ENCODE peak calls at places on chromosomes 12 and 14, in seven cellular contexts. Y, D, F, W, E, L and G are unnamed samples.

GRCh38 chr14:74756326-74756725 is 6.8 kb upstream of the YLPM1 start:
- DNase-seq in F (no peak), Y (no peak), W (no peak), D (no peak), E (no peak), L (no peak), G (no peak)

GRCh38 chr12:123050913-123051312 is 70.4 kb downstream of the ARL6IP4 start:
- DNase-seq in L (no peak), D (no peak), F (no peak), Y (no peak), W (no peak), E (no peak), G (no peak)

GRCh38 chr12:124273630-124274029 is 21.3 kb upstream of the RFLNA start:
- DNase-seq in D (peak; percentile 37), F (no peak), Y (peak; percentile 53), L (no peak), W (peak; percentile 38), E (peak; percentile 78), G (no peak)

GRCh38 chr14:44820230-44820964 is 141.3 kb downstream of the KLHL28 start:
- DNase-seq in D (no peak), W (no peak), E (no peak), L (no peak), Y (no peak), F (no peak), G (no peak)

GRCh38 chr14:96792003-96792402 is 5.2 kb upstream of the VRK1 start:
- DNase-seq in F (no peak), Y (peak; percentile 74), L (no peak), D (no peak), E (no peak), W (no peak), G (no peak)

GRCh38 chr14:60327447-60328331 is 78.7 kb downstream of the PPM1A start:
- DNase-seq in Y (peak; percentile 47), W (no peak), D (no peak), E (peak; percentile 74), L (peak; percentile 21), F (no peak), G (no peak)

GRCh38 chr12:67782573-67782972 is 134.0 kb downstream of the DYRK2 start:
- DNase-seq in D (no peak), Y (no peak), W (no peak), E (no peak), F (no peak), L (no peak), G (no peak)

GRCh38 chr12:69214169-69214568 is 25.2 kb upstream of the CPSF6 start:
- DNase-seq in D (no peak), F (no peak), E (no peak), L (no peak), W (no peak), Y (no peak), G (no peak)

GRCh38 chr12:26523708-26524150 is 309.3 kb downstream of the ITPR2 start:
- DNase-seq in W (no peak), F (peak; percentile 81), E (no peak), Y (no peak), L (no peak), D (peak; percentile 85), G (no peak)

GRCh38 chr12:20367731-20368652 is at the start of gene PDE3A:
- DNase-seq in F (no peak), E (peak; percentile 24), L (peak; percentile 67), D (peak; percentile 18), Y (peak; percentile 42), W (peak; percentile 61), G (peak; percentile 90)

GRCh38 chr12:24739094-24739779 is 209.7 kb downstream of the BCAT1 start:
- DNase-seq in W (no peak), E (no peak), D (no peak), Y (no peak), L (no peak), F (no peak), G (no peak)

GRCh38 chr12:89244536-89244935 is 107.8 kb downstream of the DUSP6 start:
- DNase-seq in E (peak; percentile 4), D (no peak), F (no peak), Y (no peak), L (no peak), W (no peak), G (no peak)

GRCh38 chr12:49296836-49297694 is 2.1 kb downstream of the PRPH start:
- DNase-seq in D (no peak), W (no peak), E (peak; percentile 75), F (no peak), Y (peak; percentile 79), L (no peak), G (no peak)

GRCh38 chr12:121295746-121296617 is 527 bp downstream of the CAMKK2 start:
- DNase-seq in Y (peak; percentile 21), W (peak; percentile 16), L (peak; percentile 35), E (peak; percentile 41), D (no peak), F (peak; percentile 55), G (no peak)

GRCh38 chr14:59890676-59891075 is 20.1 kb upstream of the RTN1 start:
- DNase-seq in E (no peak), W (no peak), L (no peak), D (no peak), F (no peak), Y (no peak), G (no peak)

GRCh38 chr14:34522496-34522895 is 17.0 kb downstream of the EAPP start:
- DNase-seq in E (no peak), D (no peak), W (no peak), Y (no peak), F (no peak), L (no peak), G (no peak)

GRCh38 chr12:65462506-65462905 is 184.0 kb downstream of the MSRB3 start:
- DNase-seq in Y (no peak), W (no peak), F (no peak), D (no peak), E (no peak), L (no peak), G (no peak)

GRCh38 chr12:28683371-28683770 is 465.7 kb upstream of the FAR2 start:
- DNase-seq in Y (no peak), D (no peak), E (no peak), F (no peak), W (no peak), L (no peak), G (no peak)

GRCh38 chr14:69360438-69361108 is 37.5 kb downstream of the ERH start:
- DNase-seq in L (no peak), Y (no peak), W (no peak), E (peak; percentile 44), D (no peak), F (no peak), G (no peak)

GRCh38 chr12:6978188-6978986 is 7.7 kb downstream of the EMG1 start:
- DNase-seq in F (no peak), Y (no peak), W (no peak), D (no peak), E (no peak), L (no peak), G (no peak)

GRCh38 chr14:100237735-100238418 is 1.1 kb upstream of the YY1 start:
- DNase-seq in D (peak; percentile 27), Y (peak; percentile 66), L (no peak), W (no peak), F (no peak), E (peak; percentile 60), G (no peak)

GRCh38 chr14:65069874-65070709 is 32.2 kb downstream of the MAX start:
- DNase-seq in F (no peak), W (no peak), Y (peak; percentile 64), D (no peak), L (no peak), E (no peak), G (no peak)

GRCh38 chr14:73753887-73754880 is 40.0 kb upstream of the PNMA1 start:
- DNase-seq in W (no peak), D (peak; percentile 43), Y (peak; percentile 56), L (no peak), F (peak; percentile 75), E (peak; percentile 75), G (no peak)

GRCh38 chr12:107594995-107595394 is 90.6 kb upstream of the PWP1 start:
- DNase-seq in E (no peak), D (no peak), Y (peak; percentile 72), F (no peak), W (no peak), L (no peak), G (no peak)

GRCh38 chr12:95429172-95429510 is 44.8 kb upstream of the METAP2 start:
- DNase-seq in L (no peak), D (no peak), F (no peak), Y (no peak), W (no peak), E (no peak), G (no peak)

GRCh38 chr12:100539209-100539608 is 34.3 kb upstream of the GAS2L3 start:
- DNase-seq in D (no peak), W (peak; percentile 49), F (no peak), L (peak; percentile 67), Y (peak; percentile 65), E (no peak), G (no peak)

GRCh38 chr12:69688496-69689427 is 10.3 kb downstream of the BEST3 start:
- DNase-seq in D (peak; percentile 92), F (no peak), Y (peak; percentile 97), L (no peak), W (peak; percentile 8), E (no peak), G (peak; percentile 94)

DNA sequence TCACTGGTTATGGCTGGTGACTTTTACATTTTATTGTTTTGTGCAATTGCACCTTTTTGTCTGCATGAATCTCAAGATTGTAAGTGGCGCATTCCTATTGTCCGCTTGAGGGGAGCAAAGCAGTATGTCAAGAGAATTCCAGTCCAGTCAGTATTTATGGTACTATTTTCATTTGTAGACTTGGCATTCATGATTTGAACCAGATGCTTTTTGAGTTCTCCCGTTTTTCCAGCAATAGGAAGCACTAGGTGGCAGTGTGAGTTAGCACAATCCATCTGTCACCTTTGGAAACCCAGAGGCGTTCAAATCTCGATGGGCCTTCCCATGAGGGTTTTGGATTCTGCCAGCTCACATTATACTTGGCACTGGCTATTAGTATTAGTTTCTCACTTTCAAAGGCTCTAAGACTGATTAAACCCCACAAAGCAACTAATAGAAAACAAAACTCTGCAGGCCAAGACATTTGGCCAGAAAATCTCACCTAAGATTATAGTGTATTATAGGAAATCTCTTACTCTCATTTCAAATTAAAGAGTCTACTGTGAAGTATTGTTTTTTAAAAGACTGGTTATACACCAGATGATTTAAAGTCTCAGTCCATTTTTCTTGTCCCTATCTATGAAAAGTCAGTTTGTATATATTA is 2.2 kb downstream of the DACT1 start:
- DNase-seq in E (peak; percentile 41), L (no peak), W (peak; percentile 34), D (peak; percentile 84), Y (peak; percentile 96), F (no peak), G (no peak)
- TF ChIP-seq CTCF in E (peak; percentile 30), L (peak; percentile 66), W (peak; percentile 64), D (peak; percentile 85), Y (peak; percentile 100), F (peak; percentile 81), G (peak; percentile 88)

GRCh38 chr14:30214456-30215090 is 286.9 kb upstream of the PRKD1 start:
- DNase-seq in W (peak; percentile 14), L (no peak), F (no peak), D (peak; percentile 76), Y (peak; percentile 74), E (peak; percentile 6), G (no peak)
- TF ChIP-seq CTCF in W (peak; percentile 88), L (peak; percentile 83), F (peak; percentile 72), D (peak; percentile 86), Y (peak; percentile 89), E (peak; percentile 54), G (peak; percentile 76)

GRCh38 chr12:112530941-112531340 is 112.2 kb downstream of the PTPN11 start:
- DNase-seq in W (no peak), D (no peak), E (no peak), L (no peak), Y (no peak), F (no peak), G (no peak)
- TF ChIP-seq CTCF in W (no peak), D (no peak), E (no peak), L (no peak), Y (no peak), F (no peak), G (no peak)

GRCh38 chr12:110861729-110862128 is 14.9 kb downstream of the CCDC63 start:
- DNase-seq in L (no peak), F (no peak), Y (no peak), W (no peak), D (no peak), E (no peak), G (no peak)
- TF ChIP-seq CTCF in L (no peak), F (no peak), Y (peak; percentile 42), W (no peak), D (no peak), E (no peak), G (no peak)